ENCODE peak calls at places on chromosomes 1 and 21, in eight cellular contexts. One of them, this sample, is unnamed.

GRCh38 chr1:6638226-6638625 is 13.6 kb downstream of the THAP3 start:
- DNase-seq in RPMI7951: no peak
- DNase-seq in ovary: peak; percentile 94
- DNase-seq in stimulated activated CD8-positive, alpha-beta memory T cell treated with anti-CD3 and anti-CD28 coated beads, Interleukin-4, amount 100 ng/mL, for 24 hours: no peak
- DNase-seq in mucosa of descending colon: peak; percentile 56
- DNase-seq in neural crest cell: no peak
- DNase-seq in AG04450: peak; percentile 49
- DNase-seq in Peyer's patch: peak; percentile 57
- DNase-seq in this sample: no peak

GRCh38 chr1:65141918-65142317 is 6.1 kb upstream of the AK4 start:
- DNase-seq in RPMI7951: no peak
- DNase-seq in ovary: no peak
- DNase-seq in stimulated activated CD8-positive, alpha-beta memory T cell treated with anti-CD3 and anti-CD28 coated beads, Interleukin-4, amount 100 ng/mL, for 24 hours: no peak
- DNase-seq in mucosa of descending colon: no peak
- DNase-seq in neural crest cell: no peak
- DNase-seq in AG04450: no peak
- DNase-seq in Peyer's patch: no peak
- DNase-seq in this sample: no peak

GRCh38 chr1:67817319-67817718 is 15.9 kb downstream of the GNG12 start:
- DNase-seq in RPMI7951: no peak
- DNase-seq in ovary: no peak
- DNase-seq in stimulated activated CD8-positive, alpha-beta memory T cell treated with anti-CD3 and anti-CD28 coated beads, Interleukin-4, amount 100 ng/mL, for 24 hours: no peak
- DNase-seq in mucosa of descending colon: peak; percentile 86
- DNase-seq in neural crest cell: no peak
- DNase-seq in AG04450: no peak
- DNase-seq in Peyer's patch: peak; percentile 87
- DNase-seq in this sample: no peak

GRCh38 chr1:203166192-203166940 is 9.3 kb downstream of the MYBPH start:
- DNase-seq in RPMI7951: no peak
- DNase-seq in ovary: no peak
- DNase-seq in stimulated activated CD8-positive, alpha-beta memory T cell treated with anti-CD3 and anti-CD28 coated beads, Interleukin-4, amount 100 ng/mL, for 24 hours: no peak
- DNase-seq in mucosa of descending colon: peak; percentile 66
- DNase-seq in neural crest cell: no peak
- DNase-seq in AG04450: no peak
- DNase-seq in Peyer's patch: no peak
- DNase-seq in this sample: no peak

GRCh38 chr1:205711105-205712048 is 31.1 kb upstream of the SLC45A3 start:
- DNase-seq in RPMI7951: peak; percentile 60
- DNase-seq in ovary: no peak
- DNase-seq in stimulated activated CD8-positive, alpha-beta memory T cell treated with anti-CD3 and anti-CD28 coated beads, Interleukin-4, amount 100 ng/mL, for 24 hours: peak; percentile 14
- DNase-seq in mucosa of descending colon: no peak
- DNase-seq in neural crest cell: peak; percentile 71
- DNase-seq in AG04450: peak; percentile 66
- DNase-seq in Peyer's patch: peak; percentile 87
- DNase-seq in this sample: peak; percentile 57

GRCh38 chr1:2606004-2606805 is 19.6 kb downstream of the PRXL2B start:
- DNase-seq in RPMI7951: no peak
- DNase-seq in ovary: peak; percentile 27
- DNase-seq in stimulated activated CD8-positive, alpha-beta memory T cell treated with anti-CD3 and anti-CD28 coated beads, Interleukin-4, amount 100 ng/mL, for 24 hours: no peak
- DNase-seq in mucosa of descending colon: no peak
- DNase-seq in neural crest cell: no peak
- DNase-seq in AG04450: no peak
- DNase-seq in Peyer's patch: no peak
- DNase-seq in this sample: no peak

GRCh38 chr1:227759345-227760300 is 24.4 kb downstream of the SNAP47 start:
- DNase-seq in RPMI7951: peak; percentile 98
- DNase-seq in ovary: peak; percentile 79
- DNase-seq in stimulated activated CD8-positive, alpha-beta memory T cell treated with anti-CD3 and anti-CD28 coated beads, Interleukin-4, amount 100 ng/mL, for 24 hours: no peak
- DNase-seq in mucosa of descending colon: no peak
- DNase-seq in neural crest cell: no peak
- DNase-seq in AG04450: peak; percentile 96
- DNase-seq in Peyer's patch: peak; percentile 62
- DNase-seq in this sample: no peak

GRCh38 chr1:206851611-206852010 is 13.8 kb upstream of the IL20 start:
- DNase-seq in RPMI7951: peak; percentile 32
- DNase-seq in ovary: no peak
- DNase-seq in stimulated activated CD8-positive, alpha-beta memory T cell treated with anti-CD3 and anti-CD28 coated beads, Interleukin-4, amount 100 ng/mL, for 24 hours: no peak
- DNase-seq in mucosa of descending colon: no peak
- DNase-seq in neural crest cell: no peak
- DNase-seq in AG04450: peak; percentile 20
- DNase-seq in Peyer's patch: no peak
- DNase-seq in this sample: no peak

GRCh38 chr1:227451062-227451461 is 112.3 kb upstream of the ZNF678 start:
- DNase-seq in RPMI7951: no peak
- DNase-seq in ovary: no peak
- DNase-seq in stimulated activated CD8-positive, alpha-beta memory T cell treated with anti-CD3 and anti-CD28 coated beads, Interleukin-4, amount 100 ng/mL, for 24 hours: no peak
- DNase-seq in mucosa of descending colon: no peak
- DNase-seq in neural crest cell: no peak
- DNase-seq in AG04450: no peak
- DNase-seq in Peyer's patch: no peak
- DNase-seq in this sample: no peak

GRCh38 chr1:241972703-241973375 is 15.3 kb downstream of the BECN2 start:
- DNase-seq in RPMI7951: peak; percentile 49
- DNase-seq in ovary: no peak
- DNase-seq in stimulated activated CD8-positive, alpha-beta memory T cell treated with anti-CD3 and anti-CD28 coated beads, Interleukin-4, amount 100 ng/mL, for 24 hours: no peak
- DNase-seq in mucosa of descending colon: no peak
- DNase-seq in neural crest cell: peak; percentile 54
- DNase-seq in AG04450: no peak
- DNase-seq in Peyer's patch: no peak
- DNase-seq in this sample: no peak

GRCh38 chr1:69569281-69569970 is 1.7 kb downstream of the LRRC7 start:
- DNase-seq in RPMI7951: no peak
- DNase-seq in ovary: no peak
- DNase-seq in stimulated activated CD8-positive, alpha-beta memory T cell treated with anti-CD3 and anti-CD28 coated beads, Interleukin-4, amount 100 ng/mL, for 24 hours: no peak
- DNase-seq in mucosa of descending colon: no peak
- DNase-seq in neural crest cell: peak; percentile 9
- DNase-seq in AG04450: no peak
- DNase-seq in Peyer's patch: no peak
- DNase-seq in this sample: no peak

GRCh38 chr1:47697616-47698335 is 259.9 kb downstream of the FOXD2 start:
- DNase-seq in RPMI7951: no peak
- DNase-seq in ovary: no peak
- DNase-seq in stimulated activated CD8-positive, alpha-beta memory T cell treated with anti-CD3 and anti-CD28 coated beads, Interleukin-4, amount 100 ng/mL, for 24 hours: no peak
- DNase-seq in mucosa of descending colon: peak; percentile 80
- DNase-seq in neural crest cell: no peak
- DNase-seq in AG04450: no peak
- DNase-seq in Peyer's patch: no peak
- DNase-seq in this sample: no peak

GRCh38 chr1:176559474-176560390 is 96.8 kb downstream of the PAPPA2 start:
- DNase-seq in RPMI7951: peak; percentile 42
- DNase-seq in ovary: no peak
- DNase-seq in stimulated activated CD8-positive, alpha-beta memory T cell treated with anti-CD3 and anti-CD28 coated beads, Interleukin-4, amount 100 ng/mL, for 24 hours: no peak
- DNase-seq in mucosa of descending colon: no peak
- DNase-seq in neural crest cell: peak; percentile 65
- DNase-seq in AG04450: peak; percentile 3
- DNase-seq in Peyer's patch: no peak
- DNase-seq in this sample: peak; percentile 6

GRCh38 chr1:116115476-116115875 is 4.3 kb downstream of the MAB21L3 start:
- DNase-seq in RPMI7951: peak; percentile 41
- DNase-seq in ovary: no peak
- DNase-seq in stimulated activated CD8-positive, alpha-beta memory T cell treated with anti-CD3 and anti-CD28 coated beads, Interleukin-4, amount 100 ng/mL, for 24 hours: no peak
- DNase-seq in mucosa of descending colon: no peak
- DNase-seq in neural crest cell: no peak
- DNase-seq in AG04450: no peak
- DNase-seq in Peyer's patch: no peak
- DNase-seq in this sample: no peak

GRCh38 chr1:54487571-54488050 is 60.4 kb upstream of the ACOT11 start:
- DNase-seq in RPMI7951: peak; percentile 29
- DNase-seq in ovary: peak; percentile 58
- DNase-seq in stimulated activated CD8-positive, alpha-beta memory T cell treated with anti-CD3 and anti-CD28 coated beads, Interleukin-4, amount 100 ng/mL, for 24 hours: no peak
- DNase-seq in mucosa of descending colon: peak; percentile 53
- DNase-seq in neural crest cell: no peak
- DNase-seq in AG04450: no peak
- DNase-seq in Peyer's patch: peak; percentile 53
- DNase-seq in this sample: no peak

GRCh38 chr1:76191561-76191960 is 117.0 kb downstream of the ST6GALNAC3 start:
- DNase-seq in RPMI7951: no peak
- DNase-seq in ovary: no peak
- DNase-seq in stimulated activated CD8-positive, alpha-beta memory T cell treated with anti-CD3 and anti-CD28 coated beads, Interleukin-4, amount 100 ng/mL, for 24 hours: no peak
- DNase-seq in mucosa of descending colon: no peak
- DNase-seq in neural crest cell: no peak
- DNase-seq in AG04450: no peak
- DNase-seq in Peyer's patch: no peak
- DNase-seq in this sample: no peak

GRCh38 chr1:11594222-11594621 is 60.0 kb downstream of the FBXO2 start:
- DNase-seq in RPMI7951: no peak
- DNase-seq in ovary: no peak
- DNase-seq in stimulated activated CD8-positive, alpha-beta memory T cell treated with anti-CD3 and anti-CD28 coated beads, Interleukin-4, amount 100 ng/mL, for 24 hours: no peak
- DNase-seq in mucosa of descending colon: no peak
- DNase-seq in neural crest cell: no peak
- DNase-seq in AG04450: no peak
- DNase-seq in Peyer's patch: no peak
- DNase-seq in this sample: no peak

GRCh38 chr1:173430707-173431662 is 46.1 kb upstream of the PRDX6 start:
- DNase-seq in RPMI7951: peak; percentile 82
- DNase-seq in ovary: peak; percentile 89
- DNase-seq in stimulated activated CD8-positive, alpha-beta memory T cell treated with anti-CD3 and anti-CD28 coated beads, Interleukin-4, amount 100 ng/mL, for 24 hours: peak; percentile 81
- DNase-seq in mucosa of descending colon: peak; percentile 87
- DNase-seq in neural crest cell: peak; percentile 95
- DNase-seq in AG04450: peak; percentile 76
- DNase-seq in Peyer's patch: peak; percentile 98
- DNase-seq in this sample: peak; percentile 7

GRCh38 chr1:29789910-29790247 is 553.6 kb downstream of the PTPRU start:
- DNase-seq in RPMI7951: no peak
- DNase-seq in ovary: no peak
- DNase-seq in stimulated activated CD8-positive, alpha-beta memory T cell treated with anti-CD3 and anti-CD28 coated beads, Interleukin-4, amount 100 ng/mL, for 24 hours: no peak
- DNase-seq in mucosa of descending colon: no peak
- DNase-seq in neural crest cell: no peak
- DNase-seq in AG04450: no peak
- DNase-seq in Peyer's patch: no peak
- DNase-seq in this sample: no peak

GRCh38 chr1:91997607-91998195 is 32.1 kb upstream of the EPHX4 start:
- DNase-seq in RPMI7951: peak; percentile 53
- DNase-seq in ovary: no peak
- DNase-seq in stimulated activated CD8-positive, alpha-beta memory T cell treated with anti-CD3 and anti-CD28 coated beads, Interleukin-4, amount 100 ng/mL, for 24 hours: peak; percentile 6
- DNase-seq in mucosa of descending colon: no peak
- DNase-seq in neural crest cell: peak; percentile 23
- DNase-seq in AG04450: peak; percentile 30
- DNase-seq in Peyer's patch: no peak
- DNase-seq in this sample: peak; percentile 8

GRCh38 chr1:89884718-89885596 is 64.1 kb downstream of the LRRC8D start:
- DNase-seq in RPMI7951: peak; percentile 36
- DNase-seq in ovary: no peak
- DNase-seq in stimulated activated CD8-positive, alpha-beta memory T cell treated with anti-CD3 and anti-CD28 coated beads, Interleukin-4, amount 100 ng/mL, for 24 hours: no peak
- DNase-seq in mucosa of descending colon: no peak
- DNase-seq in neural crest cell: no peak
- DNase-seq in AG04450: no peak
- DNase-seq in Peyer's patch: no peak
- DNase-seq in this sample: no peak

GRCh38 chr1:24321150-24321549 is 2.0 kb downstream of the GRHL3 start:
- DNase-seq in RPMI7951: no peak
- DNase-seq in ovary: no peak
- DNase-seq in stimulated activated CD8-positive, alpha-beta memory T cell treated with anti-CD3 and anti-CD28 coated beads, Interleukin-4, amount 100 ng/mL, for 24 hours: no peak
- DNase-seq in mucosa of descending colon: no peak
- DNase-seq in neural crest cell: no peak
- DNase-seq in AG04450: no peak
- DNase-seq in Peyer's patch: no peak
- DNase-seq in this sample: no peak

GRCh38 chr1:109978761-109979488 is 5.6 kb upstream of the AHCYL1 start:
- DNase-seq in RPMI7951: no peak
- DNase-seq in ovary: no peak
- DNase-seq in stimulated activated CD8-positive, alpha-beta memory T cell treated with anti-CD3 and anti-CD28 coated beads, Interleukin-4, amount 100 ng/mL, for 24 hours: no peak
- DNase-seq in mucosa of descending colon: peak; percentile 26
- DNase-seq in neural crest cell: no peak
- DNase-seq in AG04450: no peak
- DNase-seq in Peyer's patch: no peak
- DNase-seq in this sample: no peak

GRCh38 chr1:117605164-117605810 is 561 bp upstream of the TENT5C start:
- DNase-seq in RPMI7951: peak; percentile 73
- DNase-seq in ovary: no peak
- DNase-seq in stimulated activated CD8-positive, alpha-beta memory T cell treated with anti-CD3 and anti-CD28 coated beads, Interleukin-4, amount 100 ng/mL, for 24 hours: no peak
- DNase-seq in mucosa of descending colon: peak; percentile 76
- DNase-seq in neural crest cell: no peak
- DNase-seq in AG04450: no peak
- DNase-seq in Peyer's patch: no peak
- DNase-seq in this sample: peak; percentile 38

GRCh38 chr1:61299468-61299867 is 217.1 kb downstream of the NFIA start:
- DNase-seq in RPMI7951: no peak
- DNase-seq in ovary: no peak
- DNase-seq in stimulated activated CD8-positive, alpha-beta memory T cell treated with anti-CD3 and anti-CD28 coated beads, Interleukin-4, amount 100 ng/mL, for 24 hours: no peak
- DNase-seq in mucosa of descending colon: no peak
- DNase-seq in neural crest cell: no peak
- DNase-seq in AG04450: no peak
- DNase-seq in Peyer's patch: no peak
- DNase-seq in this sample: no peak

GRCh38 chr21:36419241-36419640 is 34.0 kb downstream of the CHAF1B start:
- DNase-seq in RPMI7951: no peak
- DNase-seq in ovary: no peak
- DNase-seq in stimulated activated CD8-positive, alpha-beta memory T cell treated with anti-CD3 and anti-CD28 coated beads, Interleukin-4, amount 100 ng/mL, for 24 hours: no peak
- DNase-seq in mucosa of descending colon: no peak
- DNase-seq in neural crest cell: no peak
- DNase-seq in AG04450: no peak
- DNase-seq in Peyer's patch: no peak
- DNase-seq in this sample: no peak

GRCh38 chr1:55285849-55286248 is 70.7 kb upstream of the USP24 start:
- DNase-seq in RPMI7951: no peak
- DNase-seq in ovary: no peak
- DNase-seq in stimulated activated CD8-positive, alpha-beta memory T cell treated with anti-CD3 and anti-CD28 coated beads, Interleukin-4, amount 100 ng/mL, for 24 hours: no peak
- DNase-seq in mucosa of descending colon: no peak
- DNase-seq in neural crest cell: no peak
- DNase-seq in AG04450: no peak
- DNase-seq in Peyer's patch: no peak
- DNase-seq in this sample: no peak

GRCh38 chr1:154272217-154272998 is at the start of gene HAX1:
- DNase-seq in RPMI7951: peak; percentile 95
- DNase-seq in ovary: peak; percentile 94
- DNase-seq in stimulated activated CD8-positive, alpha-beta memory T cell treated with anti-CD3 and anti-CD28 coated beads, Interleukin-4, amount 100 ng/mL, for 24 hours: peak; percentile 96
- DNase-seq in mucosa of descending colon: peak; percentile 95
- DNase-seq in neural crest cell: peak; percentile 84
- DNase-seq in AG04450: peak; percentile 89
- DNase-seq in Peyer's patch: peak; percentile 99
- DNase-seq in this sample: peak; percentile 69

GRCh38 chr1:207862241-207862787 is 48.6 kb downstream of the CD34 start:
- DNase-seq in RPMI7951: no peak
- DNase-seq in ovary: no peak
- DNase-seq in stimulated activated CD8-positive, alpha-beta memory T cell treated with anti-CD3 and anti-CD28 coated beads, Interleukin-4, amount 100 ng/mL, for 24 hours: no peak
- DNase-seq in mucosa of descending colon: no peak
- DNase-seq in neural crest cell: no peak
- DNase-seq in AG04450: peak; percentile 39
- DNase-seq in Peyer's patch: no peak
- DNase-seq in this sample: no peak

GRCh38 chr1:184056921-184057496 is 5.5 kb downstream of the TSEN15 start:
- DNase-seq in RPMI7951: peak; percentile 66
- DNase-seq in ovary: no peak
- DNase-seq in stimulated activated CD8-positive, alpha-beta memory T cell treated with anti-CD3 and anti-CD28 coated beads, Interleukin-4, amount 100 ng/mL, for 24 hours: no peak
- DNase-seq in mucosa of descending colon: no peak
- DNase-seq in neural crest cell: no peak
- DNase-seq in AG04450: peak; percentile 75
- DNase-seq in Peyer's patch: no peak
- DNase-seq in this sample: no peak

This sample was measured in frontal cortex.